ENCODE peak calls at places on chromosome 15, in six cellular contexts. O is neuronal stem cell, U is IMR-90, D is H9, S is mesendoderm, B is mesenchymal stem cell. H is an unnamed sample.

GRCh38 chr15:92506506-92506905 is 112.8 kb downstream of the ST8SIA2 start:
- DNase-seq in B (no peak), S (no peak), U (no peak), D (no peak), O (no peak), H (no peak)

GRCh38 chr15:89999676-90000174 is 1.4 kb upstream of the ZNF710 start:
- DNase-seq in U (peak), B (peak), O (peak), S (peak), D (peak), H (no peak)

GRCh38 chr15:82046668-82047492 is 1.1 kb upstream of the MEX3B start:
- DNase-seq in S (peak), O (peak), D (peak), U (peak), B (peak), H (peak)

GRCh38 chr15:23628612-23629233 is 18.9 kb downstream of the MAGEL2 start:
- DNase-seq in D (no peak), U (no peak), S (peak), O (no peak), B (no peak), H (no peak)

GRCh38 chr15:42159381-42160015 is 3.1 kb upstream of the PLA2G4F start:
- DNase-seq in O (no peak), S (no peak), U (no peak), B (no peak), D (no peak), H (no peak)

GRCh38 chr15:59298255-59298856 is 74.3 kb downstream of the MYO1E start:
- DNase-seq in O (no peak), D (no peak), B (no peak), S (peak), U (peak), H (no peak)

GRCh38 chr15:79128556-79128955 is 38.0 kb upstream of the RASGRF1 start:
- DNase-seq in B (no peak), S (no peak), U (no peak), D (no peak), O (no peak), H (no peak)

GRCh38 chr15:49085696-49086459 is 39.6 kb upstream of the SECISBP2L start:
- DNase-seq in D (no peak), B (no peak), S (no peak), U (peak), O (no peak), H (no peak)

GRCh38 chr15:69996321-69996720 is 101.4 kb downstream of the TLE3 start:
- DNase-seq in S (no peak), D (no peak), O (no peak), U (no peak), B (no peak), H (no peak)

GRCh38 chr15:80418892-80419537 is 14.8 kb downstream of the ARNT2 start:
- DNase-seq in U (peak), S (peak), O (no peak), B (peak), D (no peak), H (no peak)

GRCh38 chr15:65072027-65072426 is 4.2 kb upstream of the RASL12 start:
- DNase-seq in O (no peak), S (no peak), D (no peak), B (no peak), U (peak), H (no peak)

GRCh38 chr15:47194718-47195117 is 522.6 kb upstream of the SEMA6D start:
- DNase-seq in U (peak), D (no peak), B (peak), O (no peak), S (peak), H (no peak)

DNA sequence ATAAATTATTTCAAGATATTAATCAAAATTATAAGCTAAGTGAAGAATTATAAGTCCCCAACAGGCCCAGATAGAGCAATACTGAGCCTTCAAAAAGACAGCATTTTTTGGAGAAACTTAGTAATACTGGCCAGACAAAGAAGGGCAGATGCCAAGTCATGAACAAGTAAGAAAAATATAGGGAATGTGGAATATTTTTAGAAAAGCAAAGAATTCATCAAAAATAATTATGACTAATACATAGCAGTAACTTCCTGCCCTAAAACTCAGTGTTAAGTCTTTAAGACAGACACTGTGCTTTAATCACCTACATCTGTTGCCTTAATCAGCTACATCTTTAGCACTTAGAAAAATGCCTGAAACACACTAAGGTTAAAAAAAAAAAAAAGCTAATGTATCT is 31.2 kb downstream of the DPH6 start:
- DNase-seq in D (no peak), B (no peak), U (peak), S (no peak), O (no peak), H (no peak)
- H2BK15ac ChIP-seq in D (no peak), B (no peak), U (no peak), S (no peak), O (no peak), H (no peak)

GRCh38 chr15:25178835-25179672 is 224.3 kb downstream of the SNRPN start:
- DNase-seq in B (no peak), D (no peak), U (no peak), O (no peak), S (no peak), H (peak)
- H2BK15ac ChIP-seq in B (no peak), D (no peak), U (no peak), O (no peak), S (no peak), H (no peak)

DNA sequence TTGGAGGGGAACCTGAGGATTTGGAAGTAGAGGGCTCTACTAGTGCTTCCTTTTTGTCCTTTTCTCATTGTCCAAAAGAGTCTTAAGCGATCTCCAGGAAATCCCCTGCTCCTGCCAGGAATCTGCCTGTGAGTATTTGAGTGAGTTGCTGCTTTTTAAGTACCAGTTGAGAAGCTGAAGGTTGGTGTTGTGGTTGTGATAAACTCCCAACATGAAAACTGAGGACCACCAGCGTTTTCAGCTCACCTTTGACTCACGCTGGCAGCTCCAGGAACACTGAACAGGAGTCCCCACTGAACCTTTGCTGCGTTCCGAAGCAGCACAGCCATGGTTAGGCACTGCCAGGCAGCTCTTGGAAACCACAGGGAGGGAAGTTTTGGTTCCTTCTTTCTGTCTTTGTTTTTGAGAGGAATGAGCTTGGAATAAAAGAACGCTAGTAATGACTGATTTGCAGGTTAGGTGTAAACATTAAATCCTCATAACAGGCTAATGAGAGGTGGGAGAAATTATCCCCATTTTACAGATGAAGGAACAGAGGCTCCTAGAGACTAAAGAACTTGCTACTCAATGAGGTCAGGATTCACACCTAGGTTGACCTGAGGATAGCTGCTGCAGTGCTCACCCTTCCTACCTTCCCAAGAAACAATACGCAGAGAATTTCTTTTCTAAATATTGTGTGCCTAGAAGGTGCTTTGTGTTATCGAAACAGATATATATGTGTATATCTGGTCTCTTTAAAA is 106.1 kb downstream of the IGF1R start:
- DNase-seq in U (peak), D (no peak), B (peak), S (peak), O (peak), H (peak)
- H2BK15ac ChIP-seq in U (no peak), D (no peak), B (no peak), S (no peak), O (no peak), H (no peak)

DNA sequence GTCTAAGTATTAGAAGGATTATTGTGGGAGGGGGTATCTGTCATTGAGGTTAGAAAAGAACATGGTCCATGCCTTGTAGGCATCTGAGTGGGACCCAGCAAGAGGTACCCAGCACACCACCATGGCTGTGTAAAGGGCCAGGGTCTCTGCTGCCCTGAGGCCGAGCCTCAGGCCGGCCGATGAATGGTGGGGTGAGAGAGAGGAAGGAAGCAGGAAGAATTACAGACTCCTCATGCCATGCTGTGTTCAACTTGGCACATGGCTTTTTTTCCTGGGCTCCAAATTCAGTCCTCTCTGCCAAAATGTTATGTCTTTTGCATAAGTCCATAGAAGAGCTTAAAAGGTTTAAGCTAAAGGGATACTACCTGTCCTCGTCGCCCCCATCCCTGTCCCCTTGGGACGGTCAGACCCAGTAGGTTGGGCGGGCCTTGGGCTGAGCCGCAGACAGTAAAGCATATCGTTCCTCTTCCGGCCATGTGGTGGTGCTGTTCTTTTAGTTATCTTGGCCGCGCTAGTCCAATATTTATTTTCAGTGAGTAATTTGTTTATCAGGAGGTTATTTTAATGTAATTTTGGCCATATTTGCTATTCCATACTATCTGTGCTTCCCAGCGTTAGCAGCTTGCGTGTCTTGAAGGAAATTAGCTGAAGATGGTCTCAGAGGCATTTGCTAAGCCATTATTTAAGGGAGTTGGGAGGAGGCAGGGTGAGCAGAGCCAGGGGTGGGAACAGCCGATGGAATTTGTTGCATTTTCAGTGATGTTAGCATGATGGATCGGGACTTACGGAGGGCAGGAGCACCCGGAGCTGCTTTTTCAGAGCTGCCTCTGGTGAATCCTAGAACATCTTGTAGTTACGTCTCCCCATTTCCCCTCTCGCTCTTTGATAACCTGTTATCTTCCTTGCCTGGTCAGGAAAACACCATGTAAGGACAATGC is 152.5 kb downstream of the AGBL1 start:
- DNase-seq in D (peak), S (peak), O (peak), B (peak), U (no peak), H (peak)
- H2BK15ac ChIP-seq in D (no peak), S (peak), O (no peak), B (peak), U (no peak), H (no peak)

GRCh38 chr15:56353740-56354139 is 11.5 kb upstream of the TEX9 start:
- DNase-seq in U (no peak), O (no peak), S (no peak), D (no peak), B (no peak), H (no peak)

GRCh38 chr15:56353119-56353518 is 12.1 kb upstream of the TEX9 start:
- DNase-seq in U (no peak), D (no peak), S (no peak), O (no peak), B (no peak), H (no peak)

GRCh38 chr15:56358604-56359003 is 6.6 kb upstream of the TEX9 start:
- DNase-seq in B (no peak), O (no peak), U (no peak), S (peak), D (no peak), H (no peak)

GRCh38 chr15:56351957-56352506 is 13.2 kb upstream of the TEX9 start:
- DNase-seq in D (no peak), S (no peak), B (no peak), O (no peak), U (no peak), H (no peak)

GRCh38 chr15:56356616-56357015 is 8.6 kb upstream of the TEX9 start:
- DNase-seq in S (no peak), O (no peak), B (no peak), D (no peak), U (no peak), H (no peak)
- H2BK15ac ChIP-seq in S (no peak), O (no peak), B (no peak), D (no peak), U (no peak), H (no peak)

DNA sequence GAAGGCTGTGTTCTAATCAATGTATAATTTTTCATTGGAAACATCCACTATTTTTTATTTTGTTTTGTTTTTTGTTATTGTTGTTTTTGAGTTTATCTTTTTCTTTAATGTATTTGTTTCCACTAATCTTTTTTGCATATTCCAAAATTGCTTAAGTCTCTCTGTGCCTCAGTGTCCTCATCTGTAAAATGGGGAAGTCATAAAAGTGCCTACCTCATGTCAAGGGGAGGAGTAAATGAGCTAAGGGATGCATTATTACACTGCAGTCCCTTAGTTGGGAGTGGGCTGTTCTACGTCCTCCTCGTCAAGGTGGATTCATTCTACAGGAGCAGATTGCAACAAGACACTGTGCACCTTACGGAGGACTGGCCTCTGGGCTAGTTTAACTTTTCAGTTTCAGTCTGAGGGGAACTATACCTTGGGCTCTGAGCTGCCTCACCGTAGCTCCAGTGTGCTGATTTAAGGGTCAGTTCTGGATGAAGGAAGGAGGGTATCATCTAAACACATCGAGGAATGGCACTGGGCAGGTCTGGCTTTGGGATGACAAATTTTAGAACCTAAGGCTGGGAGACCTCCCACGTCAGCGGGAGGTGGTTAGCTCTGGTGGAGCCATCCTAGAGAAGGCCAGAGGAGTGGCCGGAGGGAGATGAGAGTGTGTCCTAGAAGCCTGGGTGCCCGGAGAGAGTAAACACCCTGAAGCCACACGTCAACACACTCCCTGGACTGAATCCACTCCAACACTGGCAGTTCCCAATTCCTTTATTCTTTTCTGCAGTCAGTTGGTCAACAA is 5.1 kb upstream of the SRP14 start:
- DNase-seq in U (no peak), S (no peak), O (no peak), B (no peak), D (no peak), H (no peak)
- H2BK15ac ChIP-seq in U (no peak), S (no peak), O (no peak), B (no peak), D (no peak), H (no peak)

DNA sequence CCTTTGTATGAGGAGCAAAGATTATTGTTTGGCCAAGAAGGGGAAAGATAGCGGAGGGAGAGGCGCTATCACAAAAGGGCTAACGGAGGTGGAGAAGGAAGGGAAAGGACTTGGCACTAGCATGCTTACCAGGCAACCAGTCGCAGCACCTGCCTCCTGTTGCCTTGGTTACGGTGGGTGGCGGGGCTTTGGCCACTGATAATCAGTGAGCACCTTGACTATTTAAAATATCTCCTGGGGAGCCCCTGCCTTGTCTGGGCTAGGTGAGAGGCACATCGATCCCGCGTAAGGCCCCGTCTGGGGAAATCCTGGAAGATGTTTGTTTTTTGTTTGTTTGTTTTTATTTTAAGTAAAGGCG is 14.7 kb upstream of the AEN start:
- DNase-seq in S (no peak), D (no peak), U (no peak), O (no peak), B (no peak), H (no peak)
- H2BK15ac ChIP-seq in S (no peak), D (no peak), U (no peak), O (no peak), B (no peak), H (no peak)